ENCODE peak calls at places on chromosomes 4 and X, in seven cellular contexts. G is H9, E is neuronal stem cell, P is mesenchymal stem cell, U is IMR-90, A is H1, J is mesendoderm. B is an unnamed sample.

GRCh38 chr4:97507587-97508245 is 635.6 kb downstream of the STPG2 start:
- DNase-seq in G (no peak), E (no peak), P (no peak), U (no peak), A (no peak), J (peak; percentile 50), B (no peak)

GRCh38 chrX:108264376-108264775 is 172.8 kb downstream of the ATG4A start:
- DNase-seq in G (no peak), E (no peak), P (no peak), U (no peak), A (no peak), J (no peak), B (no peak)

GRCh38 chr4:184170996-184171395 is 46.7 kb downstream of the ENPP6 start:
- DNase-seq in G (peak; percentile 80), E (no peak), P (peak; percentile 31), U (peak; percentile 82), A (no peak), J (peak; percentile 77), B (no peak)

GRCh38 chr4:89838005-89838404 is 1.0 kb upstream of the SNCA start:
- DNase-seq in G (no peak), E (no peak), P (peak; percentile 72), U (no peak), A (no peak), J (peak; percentile 48), B (no peak)

GRCh38 chr4:83040269-83040668 is 5.3 kb downstream of the COPS4 start:
- DNase-seq in G (no peak), E (no peak), P (no peak), U (no peak), A (no peak), J (peak; percentile 20), B (no peak)

GRCh38 chr4:142358656-142359055 is 487.4 kb downstream of the INPP4B start:
- DNase-seq in G (no peak), E (no peak), P (no peak), U (no peak), A (no peak), J (no peak), B (peak; percentile 76)

GRCh38 chr4:186008057-186008456 is 60.9 kb upstream of the TLR3 start:
- DNase-seq in G (no peak), E (no peak), P (no peak), U (no peak), A (peak; percentile 28), J (no peak), B (no peak)

GRCh38 chr4:108492816-108493595 is 127.4 kb upstream of the RPL34 start:
- DNase-seq in G (peak; percentile 75), E (no peak), P (peak; percentile 42), U (peak; percentile 11), A (peak; percentile 79), J (peak; percentile 76), B (peak; percentile 27)

GRCh38 chr4:120517966-120518365 is 404.6 kb downstream of the PRDM5 start:
- DNase-seq in G (peak; percentile 34), E (no peak), P (peak; percentile 85), U (peak; percentile 86), A (no peak), J (peak; percentile 65), B (peak; percentile 14)

GRCh38 chrX:55758033-55758432 is 40.5 kb downstream of the RRAGB start:
- DNase-seq in G (no peak), E (no peak), P (peak; percentile 2), U (peak; percentile 31), A (no peak), J (no peak), B (no peak)

GRCh38 chrX:130799393-130799792 is 103.6 kb downstream of the ENOX2 start:
- DNase-seq in G (no peak), E (no peak), P (peak; percentile 2), U (peak; percentile 32), A (no peak), J (no peak), B (no peak)

GRCh38 chrX:34140816-34141215 is 8.7 kb upstream of the FAM47A start:
- DNase-seq in G (no peak), E (no peak), P (no peak), U (no peak), A (no peak), J (no peak), B (peak; percentile 34)

GRCh38 chr4:47442980-47443379 is 20.5 kb downstream of the COMMD8 start:
- DNase-seq in G (no peak), E (no peak), P (no peak), U (no peak), A (no peak), J (no peak), B (no peak)

GRCh38 chr4:189940178-189941004 is at the start of gene FRG1:
- DNase-seq in G (peak; percentile 95), E (peak; percentile 87), P (peak; percentile 97), U (peak; percentile 93), A (peak; percentile 96), J (peak; percentile 95), B (peak; percentile 97)

GRCh38 chr4:3318561-3319021 is 25.8 kb downstream of the RGS12 start:
- DNase-seq in G (peak; percentile 94), E (no peak), P (no peak), U (no peak), A (peak; percentile 91), J (peak; percentile 91), B (no peak)

GRCh38 chr4:54541426-54542118 is 116.2 kb upstream of the KIT start:
- DNase-seq in G (no peak), E (no peak), P (peak; percentile 39), U (peak; percentile 54), A (no peak), J (peak; percentile 48), B (peak; percentile 61)

GRCh38 chrX:11398785-11399184 is 105.6 kb downstream of the AMELX start:
- DNase-seq in G (no peak), E (no peak), P (no peak), U (peak; percentile 37), A (no peak), J (no peak), B (no peak)

GRCh38 chr4:118941149-118941548 is 52.5 kb downstream of the SYNPO2 start:
- DNase-seq in G (no peak), E (no peak), P (peak; percentile 78), U (peak; percentile 21), A (no peak), J (no peak), B (no peak)

GRCh38 chrX:126376465-126376864 is 176.1 kb downstream of the DCAF12L1 start:
- DNase-seq in G (no peak), E (no peak), P (no peak), U (no peak), A (no peak), J (peak; percentile 29), B (no peak)

GRCh38 chr4:54152846-54153600 is 53.1 kb downstream of the GSX2 start:
- DNase-seq in G (no peak), E (no peak), P (peak; percentile 22), U (peak; percentile 63), A (no peak), J (no peak), B (peak; percentile 65)

GRCh38 chr4:67288964-67289363 is 256.3 kb downstream of the CENPC start:
- DNase-seq in G (peak; percentile 57), E (peak; percentile 31), P (peak; percentile 25), U (no peak), A (peak; percentile 75), J (peak; percentile 64), B (no peak)

GRCh38 chr4:94415448-94415847 is 36.3 kb upstream of the PDLIM5 start:
- DNase-seq in G (no peak), E (no peak), P (no peak), U (no peak), A (no peak), J (no peak), B (no peak)

DNA sequence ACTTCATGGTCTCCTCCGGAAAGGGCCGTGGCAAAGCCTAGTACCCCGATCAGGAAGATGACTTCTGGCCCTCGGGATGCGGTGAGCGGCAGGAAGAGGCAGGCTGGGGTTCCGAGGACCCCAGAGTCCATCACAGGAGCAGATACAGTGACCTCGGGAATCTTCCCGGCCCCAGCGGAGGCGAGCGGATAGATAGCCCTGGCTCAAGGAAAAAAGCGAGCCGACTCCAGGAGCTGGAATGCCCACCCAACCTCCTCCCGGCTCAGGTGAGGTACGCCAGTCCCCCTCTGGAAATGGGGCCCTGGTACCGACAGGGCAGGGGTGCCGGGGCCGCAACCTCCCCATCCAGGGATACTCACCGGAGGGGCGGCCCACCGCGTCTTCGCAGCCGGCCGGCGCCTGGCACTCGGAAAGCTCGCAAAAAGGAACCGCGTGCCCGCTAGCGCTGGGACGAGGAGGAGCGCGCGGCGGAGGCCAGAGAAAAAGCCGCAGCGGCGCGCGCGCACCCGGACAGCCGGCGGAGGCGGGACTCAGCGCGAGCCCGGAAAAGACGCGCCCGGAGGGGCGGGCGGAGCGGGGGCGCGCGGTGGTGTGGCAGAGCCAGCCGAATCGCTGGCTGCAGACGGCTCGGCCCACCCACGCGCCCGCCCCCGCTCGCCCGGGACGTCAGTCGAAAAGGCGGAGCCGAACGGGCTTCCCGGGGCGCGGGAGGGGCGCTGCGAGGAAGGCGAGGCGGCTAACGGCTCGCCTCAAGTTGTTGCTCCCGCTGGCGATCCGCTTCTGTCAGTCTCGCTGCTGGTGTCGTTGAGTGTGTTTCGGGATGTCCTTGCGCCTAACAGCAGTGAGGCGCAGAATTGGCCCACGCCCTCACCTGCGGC is at the start of gene ACSL4:
- DNase-seq in G (peak; percentile 87), E (peak; percentile 73), P (peak; percentile 87), U (peak; percentile 75), A (peak; percentile 82), J (peak; percentile 86), B (peak; percentile 71)
- H3K18ac ChIP-seq in G (peak within 1 kb of the TSS; percentile 85), E (peak within 1 kb of the TSS; percentile 97), P (peak within 1 kb of the TSS; percentile 81), U (peak within 1 kb of the TSS; percentile 61), A (peak within 1 kb of the TSS; percentile 60), J (peak within 1 kb of the TSS; percentile 85), B (peak within 1 kb of the TSS; percentile 84)

GRCh38 chrX:16617382-16617781 is 32.6 kb upstream of the S100G start:
- DNase-seq in G (no peak), E (no peak), P (no peak), U (no peak), A (no peak), J (no peak), B (no peak)
- H2BK120ac ChIP-seq in G (no peak overlapping the region), E (no peak overlapping the region), P (no peak overlapping the region), U (no peak overlapping the region), A (no peak overlapping the region), J (no peak overlapping the region), B (no peak overlapping the region)

DNA sequence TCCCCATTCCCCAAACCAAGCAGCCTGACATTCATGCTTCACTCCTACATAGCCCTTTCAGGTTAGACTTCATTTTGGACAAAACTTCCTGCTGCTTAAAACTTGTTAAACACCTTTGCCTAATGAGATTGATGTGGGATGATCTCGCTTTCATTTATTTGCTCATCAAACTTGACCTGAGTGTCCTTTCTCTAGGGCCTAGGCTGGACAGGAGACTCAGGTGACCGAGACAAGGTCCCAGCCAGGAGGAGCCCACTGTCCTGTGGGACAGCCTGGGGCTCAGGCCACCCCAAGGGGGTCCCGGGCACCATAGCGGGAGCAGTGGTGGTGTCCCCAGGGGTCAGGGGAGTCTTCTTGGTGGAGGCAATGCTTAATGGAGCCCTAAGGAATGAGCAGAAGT is 23.7 kb upstream of the PSAPL1 start:
- DNase-seq in G (no peak), E (no peak), P (no peak), U (no peak), A (no peak), J (no peak), B (no peak)
- H3K9ac ChIP-seq in G (no peak overlapping the region), E (no peak overlapping the region), P (no peak overlapping the region), U (no peak overlapping the region), A (no peak overlapping the region), J (no peak overlapping the region), B (no peak overlapping the region)

DNA sequence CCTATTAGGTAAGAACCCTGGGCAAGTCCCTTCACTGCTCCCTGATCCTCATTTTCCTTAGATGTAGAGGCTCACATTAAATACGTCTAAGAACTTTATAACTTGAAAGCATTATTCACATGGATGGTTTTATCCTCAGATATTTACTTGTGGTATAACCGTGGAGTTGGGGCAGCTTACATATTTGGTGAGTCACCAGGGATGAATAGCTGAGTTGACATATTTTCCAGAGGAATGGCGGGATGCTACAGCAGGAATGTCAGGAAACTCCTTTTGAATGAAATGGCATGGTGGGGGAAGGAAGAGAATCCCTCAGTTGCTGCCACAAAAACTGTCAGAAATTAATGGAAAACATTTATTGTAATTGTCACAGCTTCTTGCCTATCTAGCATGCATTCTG is 165.3 kb upstream of the RPS6KA3 start:
- DNase-seq in G (no peak), E (no peak), P (peak; percentile 28), U (peak; percentile 59), A (no peak), J (no peak), B (no peak)
- H3K18ac ChIP-seq in G (no peak overlapping the region), E (no peak overlapping the region), P (no peak overlapping the region), U (no peak overlapping the region), A (no peak overlapping the region), J (no peak overlapping the region), B (no peak overlapping the region)

B was measured in trophoblast cell.